ENCODE peak calls at places on chromosomes 13 and 19, in seven cellular contexts. One of them, this sample, is unnamed.

GRCh38 chr19:6057651-6058365 is 52.5 kb downstream of the RFX2 start:
- DNase-seq in thoracic aorta: no peak
- DNase-seq in mesendoderm: no peak
- DNase-seq in lower lobe of right lung: no peak
- DNase-seq in CD4-positive, CD25-positive, alpha-beta regulatory T cell: no peak
- DNase-seq in stomach: no peak
- DNase-seq in Caco-2: no peak
- DNase-seq in this sample: no peak

GRCh38 chr13:112813552-112813951 is 123.7 kb downstream of the ATP11A start:
- DNase-seq in thoracic aorta: no peak
- DNase-seq in Caco-2: no peak
- DNase-seq in lower lobe of right lung: no peak
- DNase-seq in CD4-positive, CD25-positive, alpha-beta regulatory T cell: no peak
- DNase-seq in mesendoderm: no peak
- DNase-seq in stomach: peak; percentile 4
- DNase-seq in this sample: no peak

GRCh38 chr19:28737021-28737525 is 475.9 kb downstream of the UQCRFS1 start:
- DNase-seq in thoracic aorta: no peak
- DNase-seq in mesendoderm: peak; percentile 32
- DNase-seq in lower lobe of right lung: no peak
- DNase-seq in CD4-positive, CD25-positive, alpha-beta regulatory T cell: no peak
- DNase-seq in Caco-2: no peak
- DNase-seq in stomach: no peak
- DNase-seq in this sample: no peak

GRCh38 chr19:1567116-1567847 is 843 bp downstream of the MEX3D start:
- DNase-seq in Caco-2: peak; percentile 41
- DNase-seq in stomach: peak; percentile 45
- DNase-seq in mesendoderm: no peak
- DNase-seq in CD4-positive, CD25-positive, alpha-beta regulatory T cell: no peak
- DNase-seq in thoracic aorta: no peak
- DNase-seq in lower lobe of right lung: no peak
- DNase-seq in this sample: peak; percentile 54

GRCh38 chr13:109628251-109628699 is 158.1 kb downstream of the IRS2 start:
- DNase-seq in Caco-2: no peak
- DNase-seq in thoracic aorta: no peak
- DNase-seq in lower lobe of right lung: no peak
- DNase-seq in mesendoderm: no peak
- DNase-seq in stomach: no peak
- DNase-seq in CD4-positive, CD25-positive, alpha-beta regulatory T cell: no peak
- DNase-seq in this sample: no peak

GRCh38 chr13:95112883-95113282 is 188.4 kb downstream of the ABCC4 start:
- DNase-seq in lower lobe of right lung: no peak
- DNase-seq in mesendoderm: no peak
- DNase-seq in thoracic aorta: no peak
- DNase-seq in CD4-positive, CD25-positive, alpha-beta regulatory T cell: no peak
- DNase-seq in Caco-2: no peak
- DNase-seq in stomach: no peak
- DNase-seq in this sample: no peak

GRCh38 chr13:80877209-80877943 is 536.5 kb upstream of the SPRY2 start:
- DNase-seq in thoracic aorta: no peak
- DNase-seq in stomach: no peak
- DNase-seq in Caco-2: no peak
- DNase-seq in CD4-positive, CD25-positive, alpha-beta regulatory T cell: no peak
- DNase-seq in lower lobe of right lung: no peak
- DNase-seq in mesendoderm: no peak
- DNase-seq in this sample: no peak

GRCh38 chr13:114087430-114087829 is 45.0 kb downstream of the RASA3 start:
- DNase-seq in Caco-2: no peak
- DNase-seq in lower lobe of right lung: no peak
- DNase-seq in stomach: peak; percentile 20
- DNase-seq in CD4-positive, CD25-positive, alpha-beta regulatory T cell: no peak
- DNase-seq in thoracic aorta: no peak
- DNase-seq in mesendoderm: no peak
- DNase-seq in this sample: no peak

GRCh38 chr13:33017410-33017929 is 1.2 kb downstream of the KL start:
- DNase-seq in stomach: peak; percentile 59
- DNase-seq in Caco-2: peak; percentile 66
- DNase-seq in CD4-positive, CD25-positive, alpha-beta regulatory T cell: no peak
- DNase-seq in mesendoderm: peak; percentile 93
- DNase-seq in lower lobe of right lung: peak; percentile 55
- DNase-seq in thoracic aorta: no peak
- DNase-seq in this sample: peak; percentile 35

GRCh38 chr13:43879323-43880181 is at the start of the genes CCDC122 and LACC1:
- DNase-seq in thoracic aorta: peak; percentile 58
- DNase-seq in CD4-positive, CD25-positive, alpha-beta regulatory T cell: peak; percentile 59
- DNase-seq in lower lobe of right lung: peak; percentile 93
- DNase-seq in mesendoderm: peak; percentile 89
- DNase-seq in stomach: peak; percentile 87
- DNase-seq in Caco-2: peak; percentile 90
- DNase-seq in this sample: peak; percentile 87

GRCh38 chr19:18390075-18390909 is 4.3 kb downstream of the GDF15 start:
- DNase-seq in Caco-2: no peak
- DNase-seq in thoracic aorta: no peak
- DNase-seq in lower lobe of right lung: no peak
- DNase-seq in stomach: no peak
- DNase-seq in CD4-positive, CD25-positive, alpha-beta regulatory T cell: no peak
- DNase-seq in mesendoderm: no peak
- DNase-seq in this sample: no peak

GRCh38 chr19:47820410-47820809 is 1.3 kb upstream of the CRX start:
- DNase-seq in mesendoderm: no peak
- DNase-seq in thoracic aorta: no peak
- DNase-seq in lower lobe of right lung: no peak
- DNase-seq in CD4-positive, CD25-positive, alpha-beta regulatory T cell: no peak
- DNase-seq in Caco-2: no peak
- DNase-seq in stomach: no peak
- DNase-seq in this sample: no peak

GRCh38 chr13:96958286-96958891 is 35.9 kb downstream of the OXGR1 start:
- DNase-seq in mesendoderm: peak; percentile 50
- DNase-seq in CD4-positive, CD25-positive, alpha-beta regulatory T cell: no peak
- DNase-seq in Caco-2: peak; percentile 44
- DNase-seq in lower lobe of right lung: no peak
- DNase-seq in thoracic aorta: no peak
- DNase-seq in stomach: peak; percentile 27
- DNase-seq in this sample: no peak

GRCh38 chr19:13692096-13692495 is 72.2 kb upstream of the MRI1 start:
- DNase-seq in mesendoderm: no peak
- DNase-seq in thoracic aorta: peak; percentile 4
- DNase-seq in CD4-positive, CD25-positive, alpha-beta regulatory T cell: no peak
- DNase-seq in lower lobe of right lung: no peak
- DNase-seq in stomach: no peak
- DNase-seq in Caco-2: no peak
- DNase-seq in this sample: no peak

GRCh38 chr19:17605761-17606745 is 50.6 kb downstream of the COLGALT1 start:
- DNase-seq in thoracic aorta: peak; percentile 23
- DNase-seq in CD4-positive, CD25-positive, alpha-beta regulatory T cell: peak; percentile 68
- DNase-seq in Caco-2: peak; percentile 95
- DNase-seq in stomach: peak; percentile 59
- DNase-seq in mesendoderm: peak; percentile 98
- DNase-seq in lower lobe of right lung: peak; percentile 92
- DNase-seq in this sample: peak; percentile 67

GRCh38 chr13:74290324-74290773 is 156.1 kb upstream of the KLF12 start:
- DNase-seq in lower lobe of right lung: no peak
- DNase-seq in stomach: no peak
- DNase-seq in Caco-2: peak; percentile 40
- DNase-seq in mesendoderm: peak; percentile 97
- DNase-seq in thoracic aorta: no peak
- DNase-seq in CD4-positive, CD25-positive, alpha-beta regulatory T cell: peak; percentile 43
- DNase-seq in this sample: peak; percentile 55

GRCh38 chr19:39296906-39297305 is 699 bp downstream of the IFNL1 start:
- DNase-seq in lower lobe of right lung: no peak
- DNase-seq in thoracic aorta: no peak
- DNase-seq in Caco-2: no peak
- DNase-seq in stomach: no peak
- DNase-seq in mesendoderm: no peak
- DNase-seq in CD4-positive, CD25-positive, alpha-beta regulatory T cell: no peak
- DNase-seq in this sample: no peak

GRCh38 chr19:34503546-34504272 is 22.2 kb downstream of the WTIP start:
- DNase-seq in thoracic aorta: no peak
- DNase-seq in lower lobe of right lung: no peak
- DNase-seq in mesendoderm: no peak
- DNase-seq in stomach: peak; percentile 11
- DNase-seq in CD4-positive, CD25-positive, alpha-beta regulatory T cell: no peak
- DNase-seq in Caco-2: no peak
- DNase-seq in this sample: no peak

GRCh38 chr13:26555413-26555812 is 2.1 kb upstream of the WASF3 start:
- DNase-seq in Caco-2: no peak
- DNase-seq in thoracic aorta: no peak
- DNase-seq in mesendoderm: peak; percentile 40
- DNase-seq in CD4-positive, CD25-positive, alpha-beta regulatory T cell: no peak
- DNase-seq in stomach: no peak
- DNase-seq in lower lobe of right lung: no peak
- DNase-seq in this sample: no peak

GRCh38 chr19:664913-665443 is 2.0 kb upstream of the RNF126 start:
- DNase-seq in CD4-positive, CD25-positive, alpha-beta regulatory T cell: peak; percentile 73
- DNase-seq in lower lobe of right lung: peak; percentile 86
- DNase-seq in mesendoderm: peak; percentile 91
- DNase-seq in stomach: peak; percentile 83
- DNase-seq in thoracic aorta: peak; percentile 41
- DNase-seq in Caco-2: peak; percentile 92
- DNase-seq in this sample: peak; percentile 80

GRCh38 chr13:23320926-23321533 is 112.5 kb downstream of the SACS start:
- DNase-seq in CD4-positive, CD25-positive, alpha-beta regulatory T cell: no peak
- DNase-seq in stomach: no peak
- DNase-seq in thoracic aorta: no peak
- DNase-seq in Caco-2: no peak
- DNase-seq in mesendoderm: no peak
- DNase-seq in lower lobe of right lung: no peak
- DNase-seq in this sample: no peak

GRCh38 chr19:42048992-42049391 is 21.0 kb downstream of the GRIK5 start:
- DNase-seq in mesendoderm: no peak
- DNase-seq in thoracic aorta: no peak
- DNase-seq in stomach: no peak
- DNase-seq in CD4-positive, CD25-positive, alpha-beta regulatory T cell: no peak
- DNase-seq in lower lobe of right lung: no peak
- DNase-seq in Caco-2: peak; percentile 27
- DNase-seq in this sample: no peak

GRCh38 chr13:70162141-70162540 is 53.9 kb upstream of the KLHL1 start:
- DNase-seq in mesendoderm: peak; percentile 4
- DNase-seq in Caco-2: no peak
- DNase-seq in thoracic aorta: no peak
- DNase-seq in stomach: no peak
- DNase-seq in CD4-positive, CD25-positive, alpha-beta regulatory T cell: no peak
- DNase-seq in lower lobe of right lung: no peak
- DNase-seq in this sample: no peak

GRCh38 chr13:45511310-45512147 is 46.8 kb downstream of the COG3 start:
- DNase-seq in stomach: no peak
- DNase-seq in CD4-positive, CD25-positive, alpha-beta regulatory T cell: peak; percentile 6
- DNase-seq in lower lobe of right lung: no peak
- DNase-seq in thoracic aorta: no peak
- DNase-seq in Caco-2: peak; percentile 74
- DNase-seq in mesendoderm: peak; percentile 85
- DNase-seq in this sample: no peak

GRCh38 chr19:10894911-10895213 is 23.5 kb downstream of the CARM1 start:
- DNase-seq in thoracic aorta: no peak
- DNase-seq in Caco-2: no peak
- DNase-seq in mesendoderm: no peak
- DNase-seq in CD4-positive, CD25-positive, alpha-beta regulatory T cell: no peak
- DNase-seq in stomach: no peak
- DNase-seq in lower lobe of right lung: no peak
- DNase-seq in this sample: no peak
- H3K4me1 ChIP-seq in thoracic aorta: peaks cover 22% of the 10 kb centered on the region
- H3K4me1 ChIP-seq in Caco-2: no peaks in the 10 kb centered on the region
- H3K4me1 ChIP-seq in mesendoderm: no peaks in the 10 kb centered on the region
- H3K4me1 ChIP-seq in CD4-positive, CD25-positive, alpha-beta regulatory T cell: no peaks in the 10 kb centered on the region
- H3K4me1 ChIP-seq in stomach: peaks cover 87% of the 10 kb centered on the region
- H3K4me1 ChIP-seq in lower lobe of right lung: peaks cover 27% of the 10 kb centered on the region
- H3K4me1 ChIP-seq in this sample: peaks cover 12% of the 10 kb centered on the region

GRCh38 chr19:46724468-46724867 is 7.6 kb upstream of the PRKD2 start:
- DNase-seq in mesendoderm: no peak
- DNase-seq in Caco-2: no peak
- DNase-seq in CD4-positive, CD25-positive, alpha-beta regulatory T cell: no peak
- DNase-seq in lower lobe of right lung: no peak
- DNase-seq in thoracic aorta: no peak
- DNase-seq in stomach: no peak
- DNase-seq in this sample: no peak

GRCh38 chr19:46723471-46723870 is 6.6 kb upstream of the PRKD2 start:
- DNase-seq in lower lobe of right lung: no peak
- DNase-seq in mesendoderm: no peak
- DNase-seq in stomach: no peak
- DNase-seq in thoracic aorta: no peak
- DNase-seq in CD4-positive, CD25-positive, alpha-beta regulatory T cell: no peak
- DNase-seq in Caco-2: no peak
- DNase-seq in this sample: no peak

GRCh38 chr19:46722421-46723022 is 5.6 kb upstream of the PRKD2 start:
- DNase-seq in CD4-positive, CD25-positive, alpha-beta regulatory T cell: no peak
- DNase-seq in lower lobe of right lung: peak; percentile 40
- DNase-seq in Caco-2: no peak
- DNase-seq in thoracic aorta: no peak
- DNase-seq in mesendoderm: no peak
- DNase-seq in stomach: no peak
- DNase-seq in this sample: no peak

GRCh38 chr19:46722004-46722380 is 5.1 kb upstream of the PRKD2 start:
- DNase-seq in mesendoderm: no peak
- DNase-seq in lower lobe of right lung: no peak
- DNase-seq in stomach: no peak
- DNase-seq in Caco-2: no peak
- DNase-seq in thoracic aorta: no peak
- DNase-seq in CD4-positive, CD25-positive, alpha-beta regulatory T cell: no peak
- DNase-seq in this sample: no peak

GRCh38 chr19:46723023-46723461 is 6.1 kb upstream of the PRKD2 start:
- DNase-seq in thoracic aorta: no peak
- DNase-seq in stomach: no peak
- DNase-seq in CD4-positive, CD25-positive, alpha-beta regulatory T cell: no peak
- DNase-seq in mesendoderm: no peak
- DNase-seq in Caco-2: no peak
- DNase-seq in lower lobe of right lung: no peak
- DNase-seq in this sample: no peak
- H3K36me3 ChIP-seq in thoracic aorta: peaks cover 64% of the 10 kb centered on the region
- H3K36me3 ChIP-seq in stomach: peaks cover 88% of the 10 kb centered on the region
- H3K36me3 ChIP-seq in CD4-positive, CD25-positive, alpha-beta regulatory T cell: peaks cover 49% of the 10 kb centered on the region
- H3K36me3 ChIP-seq in mesendoderm: peaks cover 27% of the 10 kb centered on the region
- H3K36me3 ChIP-seq in Caco-2: peaks cover 7% of the 10 kb centered on the region
- H3K36me3 ChIP-seq in lower lobe of right lung: peaks cover 84% of the 10 kb centered on the region
- H3K36me3 ChIP-seq in this sample: peaks cover 88% of the 10 kb centered on the region

GRCh38 chr19:45496349-45496953 is 396 bp downstream of the RTN2 start:
- DNase-seq in CD4-positive, CD25-positive, alpha-beta regulatory T cell: no peak
- DNase-seq in stomach: no peak
- DNase-seq in thoracic aorta: no peak
- DNase-seq in lower lobe of right lung: no peak
- DNase-seq in mesendoderm: peak; percentile 75
- DNase-seq in Caco-2: peak; percentile 76
- DNase-seq in this sample: no peak
- H3K4me1 ChIP-seq in CD4-positive, CD25-positive, alpha-beta regulatory T cell: peaks cover 47% of the 10 kb centered on the region
- H3K4me1 ChIP-seq in stomach: peaks cover 57% of the 10 kb centered on the region
- H3K4me1 ChIP-seq in thoracic aorta: peaks cover 43% of the 10 kb centered on the region
- H3K4me1 ChIP-seq in lower lobe of right lung: peaks cover 44% of the 10 kb centered on the region
- H3K4me1 ChIP-seq in mesendoderm: peaks cover 4% of the 10 kb centered on the region
- H3K4me1 ChIP-seq in Caco-2: peaks cover 22% of the 10 kb centered on the region
- H3K4me1 ChIP-seq in this sample: peaks cover 53% of the 10 kb centered on the region

GRCh38 chr19:9672893-9673292 is 2.0 kb downstream of the ZNF562 start:
- DNase-seq in lower lobe of right lung: no peak
- DNase-seq in stomach: no peak
- DNase-seq in Caco-2: no peak
- DNase-seq in CD4-positive, CD25-positive, alpha-beta regulatory T cell: no peak
- DNase-seq in thoracic aorta: no peak
- DNase-seq in mesendoderm: peak; percentile 23
- DNase-seq in this sample: no peak
- H3K36me3 ChIP-seq in lower lobe of right lung: no peaks in the 10 kb centered on the region
- H3K36me3 ChIP-seq in stomach: peaks cover 26% of the 10 kb centered on the region
- H3K36me3 ChIP-seq in Caco-2: peaks cover 1% of the 10 kb centered on the region
- H3K36me3 ChIP-seq in CD4-positive, CD25-positive, alpha-beta regulatory T cell: peaks cover 24% of the 10 kb centered on the region
- H3K36me3 ChIP-seq in thoracic aorta: peaks cover 3% of the 10 kb centered on the region
- H3K36me3 ChIP-seq in mesendoderm: peaks cover 2% of the 10 kb centered on the region
- H3K36me3 ChIP-seq in this sample: no peaks in the 10 kb centered on the region

GRCh38 chr13:101450749-101451130 is 1.7 kb upstream of the ITGBL1 start:
- DNase-seq in lower lobe of right lung: no peak
- DNase-seq in Caco-2: no peak
- DNase-seq in stomach: no peak
- DNase-seq in thoracic aorta: no peak
- DNase-seq in CD4-positive, CD25-positive, alpha-beta regulatory T cell: no peak
- DNase-seq in mesendoderm: no peak
- DNase-seq in this sample: no peak
- H3K4me1 ChIP-seq in lower lobe of right lung: peaks cover 4% of the 10 kb centered on the region
- H3K4me1 ChIP-seq in Caco-2: no peaks in the 10 kb centered on the region
- H3K4me1 ChIP-seq in stomach: peaks cover 16% of the 10 kb centered on the region
- H3K4me1 ChIP-seq in thoracic aorta: peaks cover 31% of the 10 kb centered on the region
- H3K4me1 ChIP-seq in CD4-positive, CD25-positive, alpha-beta regulatory T cell: peaks cover 9% of the 10 kb centered on the region
- H3K4me1 ChIP-seq in mesendoderm: no peaks in the 10 kb centered on the region
- H3K4me1 ChIP-seq in this sample: no peaks in the 10 kb centered on the region

This sample was measured in heart right ventricle.